ENCODE peak calls at places on chromosomes 11 and 22, in five cellular contexts. U, Z, M, L and P are unnamed samples.
A peak's percentile ranks its signal among the peaks of the same experiment; 100 is the strongest.

GRCh38 chr11:120410622-120411380 is 74.6 kb downstream of the ARHGEF12 start:
- ATAC-seq in U (no peak), Z (no peak), M (no peak), L (no peak), P (no peak)

GRCh38 chr11:75547177-75547576 is 14.9 kb upstream of the SERPINH1 start:
- ATAC-seq in U (no peak), Z (no peak), M (no peak), L (no peak), P (no peak)

GRCh38 chr11:790721-791564 is 1.1 kb upstream of the CEND1 start:
- ATAC-seq in U (no peak), Z (no peak), M (no peak), L (no peak), P (no peak)

GRCh38 chr11:128535468-128536457 is 51.6 kb downstream of the ETS1 start:
- ATAC-seq in U (no peak), Z (no peak), M (no peak), L (no peak), P (no peak)

GRCh38 chr11:60872952-60873524 is 5.7 kb downstream of the ZP1 start:
- ATAC-seq in U (no peak), Z (peak; percentile 11), M (peak; percentile 56), L (peak; percentile 52), P (peak; percentile 14)

GRCh38 chr11:130725417-130726233 is 190.7 kb downstream of the SNX19 start:
- ATAC-seq in U (no peak), Z (peak; percentile 62), M (no peak), L (no peak), P (peak; percentile 85)

GRCh38 chr22:42966389-42966998 is 48.5 kb downstream of the PACSIN2 start:
- ATAC-seq in U (no peak), Z (no peak), M (no peak), L (no peak), P (no peak)

GRCh38 chr11:102683277-102683676 is 22.3 kb downstream of the MMP27 start:
- ATAC-seq in U (no peak), Z (no peak), M (no peak), L (no peak), P (no peak)

GRCh38 chr11:46649180-46649738 is 31.9 kb downstream of the ATG13 start:
- ATAC-seq in U (no peak), Z (peak; percentile 93), M (no peak), L (no peak), P (peak; percentile 44)

GRCh38 chr11:27857588-27857987 is 157.3 kb upstream of the BDNF start:
- ATAC-seq in U (no peak), Z (peak; percentile 53), M (no peak), L (no peak), P (no peak)

GRCh38 chr22:29907753-29908515 is 25.0 kb downstream of the MTMR3 start:
- ATAC-seq in U (no peak), Z (peak; percentile 70), M (no peak), L (no peak), P (peak; percentile 96)